ENCODE peak calls at places on chromosomes 1 and 21, in ten cellular contexts. One of them, this sample, is unnamed.

GRCh38 chr1:41613646-41614592 is 129.4 kb upstream of the EDN2 start:
- DNase-seq in T1000: no peak
- DNase-seq in HT-29: no peak
- DNase-seq in stimulated activated effector memory CD8-positive, alpha-beta T cell treated with anti-CD3 and anti-CD28 coated beads, Interleukin-12 subunit alpha, Interleukin-12 subunit beta, amount 100 ng/mL, for 72 hours: no peak
- DNase-seq in NCI-H1092: no peak
- DNase-seq in NCI-H446 treated with DMSO at 0.1 percent for 48 hours: no peak
- DNase-seq in fibroblast of mammary gland: peak
- DNase-seq in activated CD8-positive, alpha-beta memory T cell treated with anti-CD3 and anti-CD28 coated beads, Interleukin-2, amount 10 ng/mL, durations not matched to agents 7 days and 5 days: no peak
- DNase-seq in stimulated activated CD4-positive, alpha-beta T cell treated with anti-CD3 and anti-CD28 coated beads, Interleukin-2, amount 100 ng/mL, for 24 hours: no peak
- DNase-seq in ELR: peak
- DNase-seq in this sample: peak

GRCh38 chr1:174726167-174726879 is 273.4 kb upstream of the CACYBP start:
- DNase-seq in T1000: no peak
- DNase-seq in HT-29: peak
- DNase-seq in stimulated activated effector memory CD8-positive, alpha-beta T cell treated with anti-CD3 and anti-CD28 coated beads, Interleukin-12 subunit alpha, Interleukin-12 subunit beta, amount 100 ng/mL, for 72 hours: no peak
- DNase-seq in NCI-H1092: no peak
- DNase-seq in NCI-H446 treated with DMSO at 0.1 percent for 48 hours: peak
- DNase-seq in fibroblast of mammary gland: peak
- DNase-seq in activated CD8-positive, alpha-beta memory T cell treated with anti-CD3 and anti-CD28 coated beads, Interleukin-2, amount 10 ng/mL, durations not matched to agents 7 days and 5 days: no peak
- DNase-seq in stimulated activated CD4-positive, alpha-beta T cell treated with anti-CD3 and anti-CD28 coated beads, Interleukin-2, amount 100 ng/mL, for 24 hours: no peak
- DNase-seq in ELR: peak
- DNase-seq in this sample: peak

GRCh38 chr1:17155257-17155895 is 36.1 kb upstream of the PADI2 start:
- DNase-seq in T1000: no peak
- DNase-seq in HT-29: no peak
- DNase-seq in stimulated activated effector memory CD8-positive, alpha-beta T cell treated with anti-CD3 and anti-CD28 coated beads, Interleukin-12 subunit alpha, Interleukin-12 subunit beta, amount 100 ng/mL, for 72 hours: no peak
- DNase-seq in NCI-H1092: no peak
- DNase-seq in NCI-H446 treated with DMSO at 0.1 percent for 48 hours: no peak
- DNase-seq in fibroblast of mammary gland: no peak
- DNase-seq in activated CD8-positive, alpha-beta memory T cell treated with anti-CD3 and anti-CD28 coated beads, Interleukin-2, amount 10 ng/mL, durations not matched to agents 7 days and 5 days: no peak
- DNase-seq in stimulated activated CD4-positive, alpha-beta T cell treated with anti-CD3 and anti-CD28 coated beads, Interleukin-2, amount 100 ng/mL, for 24 hours: no peak
- DNase-seq in ELR: no peak
- DNase-seq in this sample: no peak

GRCh38 chr1:19525607-19526545 is 40.5 kb upstream of the CAPZB start:
- DNase-seq in T1000: no peak
- DNase-seq in HT-29: peak
- DNase-seq in stimulated activated effector memory CD8-positive, alpha-beta T cell treated with anti-CD3 and anti-CD28 coated beads, Interleukin-12 subunit alpha, Interleukin-12 subunit beta, amount 100 ng/mL, for 72 hours: no peak
- DNase-seq in NCI-H1092: no peak
- DNase-seq in NCI-H446 treated with DMSO at 0.1 percent for 48 hours: no peak
- DNase-seq in fibroblast of mammary gland: no peak
- DNase-seq in activated CD8-positive, alpha-beta memory T cell treated with anti-CD3 and anti-CD28 coated beads, Interleukin-2, amount 10 ng/mL, durations not matched to agents 7 days and 5 days: no peak
- DNase-seq in stimulated activated CD4-positive, alpha-beta T cell treated with anti-CD3 and anti-CD28 coated beads, Interleukin-2, amount 100 ng/mL, for 24 hours: no peak
- DNase-seq in ELR: peak
- DNase-seq in this sample: peak

GRCh38 chr21:45110873-45111624 is 36.7 kb downstream of the ADARB1 start:
- DNase-seq in T1000: no peak
- DNase-seq in HT-29: no peak
- DNase-seq in stimulated activated effector memory CD8-positive, alpha-beta T cell treated with anti-CD3 and anti-CD28 coated beads, Interleukin-12 subunit alpha, Interleukin-12 subunit beta, amount 100 ng/mL, for 72 hours: no peak
- DNase-seq in NCI-H1092: no peak
- DNase-seq in NCI-H446 treated with DMSO at 0.1 percent for 48 hours: no peak
- DNase-seq in fibroblast of mammary gland: no peak
- DNase-seq in activated CD8-positive, alpha-beta memory T cell treated with anti-CD3 and anti-CD28 coated beads, Interleukin-2, amount 10 ng/mL, durations not matched to agents 7 days and 5 days: no peak
- DNase-seq in stimulated activated CD4-positive, alpha-beta T cell treated with anti-CD3 and anti-CD28 coated beads, Interleukin-2, amount 100 ng/mL, for 24 hours: no peak
- DNase-seq in ELR: no peak
- DNase-seq in this sample: peak

GRCh38 chr21:38178653-38179503 is 77.9 kb upstream of the KCNJ15 start:
- DNase-seq in T1000: no peak
- DNase-seq in HT-29: no peak
- DNase-seq in stimulated activated effector memory CD8-positive, alpha-beta T cell treated with anti-CD3 and anti-CD28 coated beads, Interleukin-12 subunit alpha, Interleukin-12 subunit beta, amount 100 ng/mL, for 72 hours: no peak
- DNase-seq in NCI-H1092: no peak
- DNase-seq in NCI-H446 treated with DMSO at 0.1 percent for 48 hours: no peak
- DNase-seq in fibroblast of mammary gland: no peak
- DNase-seq in activated CD8-positive, alpha-beta memory T cell treated with anti-CD3 and anti-CD28 coated beads, Interleukin-2, amount 10 ng/mL, durations not matched to agents 7 days and 5 days: no peak
- DNase-seq in stimulated activated CD4-positive, alpha-beta T cell treated with anti-CD3 and anti-CD28 coated beads, Interleukin-2, amount 100 ng/mL, for 24 hours: no peak
- DNase-seq in ELR: no peak
- DNase-seq in this sample: peak

GRCh38 chr1:151947140-151947539 is 37.8 kb upstream of the THEM4 start:
- DNase-seq in T1000: no peak
- DNase-seq in HT-29: peak
- DNase-seq in stimulated activated effector memory CD8-positive, alpha-beta T cell treated with anti-CD3 and anti-CD28 coated beads, Interleukin-12 subunit alpha, Interleukin-12 subunit beta, amount 100 ng/mL, for 72 hours: no peak
- DNase-seq in NCI-H1092: no peak
- DNase-seq in NCI-H446 treated with DMSO at 0.1 percent for 48 hours: no peak
- DNase-seq in fibroblast of mammary gland: peak
- DNase-seq in activated CD8-positive, alpha-beta memory T cell treated with anti-CD3 and anti-CD28 coated beads, Interleukin-2, amount 10 ng/mL, durations not matched to agents 7 days and 5 days: no peak
- DNase-seq in stimulated activated CD4-positive, alpha-beta T cell treated with anti-CD3 and anti-CD28 coated beads, Interleukin-2, amount 100 ng/mL, for 24 hours: no peak
- DNase-seq in ELR: peak
- DNase-seq in this sample: peak

GRCh38 chr1:180003026-180003695 is 48.6 kb downstream of the CEP350 start:
- DNase-seq in T1000: no peak
- DNase-seq in HT-29: no peak
- DNase-seq in stimulated activated effector memory CD8-positive, alpha-beta T cell treated with anti-CD3 and anti-CD28 coated beads, Interleukin-12 subunit alpha, Interleukin-12 subunit beta, amount 100 ng/mL, for 72 hours: no peak
- DNase-seq in NCI-H1092: no peak
- DNase-seq in NCI-H446 treated with DMSO at 0.1 percent for 48 hours: no peak
- DNase-seq in fibroblast of mammary gland: no peak
- DNase-seq in activated CD8-positive, alpha-beta memory T cell treated with anti-CD3 and anti-CD28 coated beads, Interleukin-2, amount 10 ng/mL, durations not matched to agents 7 days and 5 days: no peak
- DNase-seq in stimulated activated CD4-positive, alpha-beta T cell treated with anti-CD3 and anti-CD28 coated beads, Interleukin-2, amount 100 ng/mL, for 24 hours: no peak
- DNase-seq in ELR: no peak
- DNase-seq in this sample: no peak

GRCh38 chr1:58062635-58063034 is 483.9 kb downstream of the OMA1 start:
- DNase-seq in T1000: no peak
- DNase-seq in HT-29: no peak
- DNase-seq in stimulated activated effector memory CD8-positive, alpha-beta T cell treated with anti-CD3 and anti-CD28 coated beads, Interleukin-12 subunit alpha, Interleukin-12 subunit beta, amount 100 ng/mL, for 72 hours: no peak
- DNase-seq in NCI-H1092: no peak
- DNase-seq in NCI-H446 treated with DMSO at 0.1 percent for 48 hours: no peak
- DNase-seq in fibroblast of mammary gland: no peak
- DNase-seq in activated CD8-positive, alpha-beta memory T cell treated with anti-CD3 and anti-CD28 coated beads, Interleukin-2, amount 10 ng/mL, durations not matched to agents 7 days and 5 days: no peak
- DNase-seq in stimulated activated CD4-positive, alpha-beta T cell treated with anti-CD3 and anti-CD28 coated beads, Interleukin-2, amount 100 ng/mL, for 24 hours: no peak
- DNase-seq in ELR: peak
- DNase-seq in this sample: peak

GRCh38 chr21:29547998-29548397 is 249.3 kb downstream of the BACH1 start:
- DNase-seq in T1000: no peak
- DNase-seq in HT-29: no peak
- DNase-seq in stimulated activated effector memory CD8-positive, alpha-beta T cell treated with anti-CD3 and anti-CD28 coated beads, Interleukin-12 subunit alpha, Interleukin-12 subunit beta, amount 100 ng/mL, for 72 hours: no peak
- DNase-seq in NCI-H1092: no peak
- DNase-seq in NCI-H446 treated with DMSO at 0.1 percent for 48 hours: no peak
- DNase-seq in fibroblast of mammary gland: no peak
- DNase-seq in activated CD8-positive, alpha-beta memory T cell treated with anti-CD3 and anti-CD28 coated beads, Interleukin-2, amount 10 ng/mL, durations not matched to agents 7 days and 5 days: no peak
- DNase-seq in stimulated activated CD4-positive, alpha-beta T cell treated with anti-CD3 and anti-CD28 coated beads, Interleukin-2, amount 100 ng/mL, for 24 hours: no peak
- DNase-seq in ELR: no peak
- DNase-seq in this sample: no peak

GRCh38 chr1:115478933-115479551 is 141.0 kb upstream of the NGF start:
- DNase-seq in T1000: no peak
- DNase-seq in HT-29: peak
- DNase-seq in stimulated activated effector memory CD8-positive, alpha-beta T cell treated with anti-CD3 and anti-CD28 coated beads, Interleukin-12 subunit alpha, Interleukin-12 subunit beta, amount 100 ng/mL, for 72 hours: no peak
- DNase-seq in NCI-H1092: peak
- DNase-seq in NCI-H446 treated with DMSO at 0.1 percent for 48 hours: no peak
- DNase-seq in fibroblast of mammary gland: no peak
- DNase-seq in activated CD8-positive, alpha-beta memory T cell treated with anti-CD3 and anti-CD28 coated beads, Interleukin-2, amount 10 ng/mL, durations not matched to agents 7 days and 5 days: no peak
- DNase-seq in stimulated activated CD4-positive, alpha-beta T cell treated with anti-CD3 and anti-CD28 coated beads, Interleukin-2, amount 100 ng/mL, for 24 hours: no peak
- DNase-seq in ELR: no peak
- DNase-seq in this sample: peak

GRCh38 chr1:215590779-215591491 is 23.8 kb downstream of the KCTD3 start:
- DNase-seq in T1000: no peak
- DNase-seq in HT-29: no peak
- DNase-seq in stimulated activated effector memory CD8-positive, alpha-beta T cell treated with anti-CD3 and anti-CD28 coated beads, Interleukin-12 subunit alpha, Interleukin-12 subunit beta, amount 100 ng/mL, for 72 hours: no peak
- DNase-seq in NCI-H1092: no peak
- DNase-seq in NCI-H446 treated with DMSO at 0.1 percent for 48 hours: no peak
- DNase-seq in fibroblast of mammary gland: no peak
- DNase-seq in activated CD8-positive, alpha-beta memory T cell treated with anti-CD3 and anti-CD28 coated beads, Interleukin-2, amount 10 ng/mL, durations not matched to agents 7 days and 5 days: no peak
- DNase-seq in stimulated activated CD4-positive, alpha-beta T cell treated with anti-CD3 and anti-CD28 coated beads, Interleukin-2, amount 100 ng/mL, for 24 hours: no peak
- DNase-seq in ELR: no peak
- DNase-seq in this sample: peak

This sample was measured in epithelial cell of esophagus.